ENCODE peak calls at places on chromosomes 4 and X, in seven cellular contexts. R, K, A, Y, T, V and D are unnamed samples.

GRCh38 chr4:176885224-176885623 is 92.5 kb upstream of the VEGFC start:
- DNase-seq in T (no peak), Y (no peak), K (no peak), A (no peak), R (no peak), V (no peak), D (no peak)

GRCh38 chr4:4308800-4309441 is 18.9 kb downstream of the ZBTB49 start:
- DNase-seq in Y (no peak), R (no peak), K (no peak), V (no peak), T (no peak), A (no peak), D (no peak)

GRCh38 chr4:12446237-12446636 is 1017.5 kb upstream of the HS3ST1 start:
- DNase-seq in V (no peak), Y (no peak), A (no peak), T (no peak), R (peak; percentile 12), K (no peak), D (no peak)

GRCh38 chrX:69280956-69281355 is 115.7 kb upstream of the PJA1 start:
- DNase-seq in R (no peak), Y (no peak), A (no peak), V (no peak), T (no peak), K (no peak), D (no peak)

GRCh38 chr4:56699537-56699936 is 18.4 kb upstream of the HOPX start:
- DNase-seq in T (no peak), A (no peak), Y (no peak), V (no peak), R (no peak), K (no peak), D (no peak)

GRCh38 chr4:139126898-139127297 is 50.1 kb downstream of the ELF2 start:
- DNase-seq in T (no peak), R (no peak), K (no peak), A (no peak), V (no peak), Y (no peak), D (no peak)

GRCh38 chr4:55358668-55359067 is 12.6 kb downstream of the SRD5A3 start:
- DNase-seq in T (no peak), K (no peak), Y (peak; percentile 5), A (peak; percentile 50), R (no peak), V (no peak), D (no peak)

GRCh38 chrX:67780694-67781109 is 236.9 kb downstream of the AR start:
- DNase-seq in R (no peak), T (no peak), Y (no peak), A (no peak), V (no peak), K (no peak), D (peak; percentile 33)

GRCh38 chrX:24515447-24515846 is 50.4 kb downstream of the PDK3 start:
- DNase-seq in Y (no peak), R (no peak), V (no peak), K (no peak), A (no peak), T (no peak), D (peak; percentile 8)

GRCh38 chr4:76016383-76016782 is 6.9 kb downstream of the CXCL10 start:
- DNase-seq in K (no peak), T (no peak), V (no peak), A (no peak), Y (peak; percentile 37), R (no peak), D (peak; percentile 16)

GRCh38 chrX:55488559-55489314 is 911 bp downstream of the USP51 start:
- DNase-seq in R (peak; percentile 83), Y (peak; percentile 8), T (peak; percentile 72), K (peak; percentile 67), V (no peak), A (no peak), D (peak; percentile 33)

GRCh38 chrX:55490974-55491373 is 1.3 kb upstream of the USP51 start:
- DNase-seq in T (no peak), Y (no peak), R (no peak), A (no peak), V (no peak), K (no peak), D (no peak)

GRCh38 chrX:55488268-55488558 is 1.4 kb downstream of the USP51 start:
- DNase-seq in K (no peak), Y (no peak), R (no peak), V (no peak), A (no peak), T (no peak), D (no peak)

GRCh38 chrX:55490121-55490520 is 473 bp upstream of the USP51 start:
- DNase-seq in R (no peak), V (no peak), T (no peak), K (no peak), Y (no peak), A (no peak), D (no peak)

DNA sequence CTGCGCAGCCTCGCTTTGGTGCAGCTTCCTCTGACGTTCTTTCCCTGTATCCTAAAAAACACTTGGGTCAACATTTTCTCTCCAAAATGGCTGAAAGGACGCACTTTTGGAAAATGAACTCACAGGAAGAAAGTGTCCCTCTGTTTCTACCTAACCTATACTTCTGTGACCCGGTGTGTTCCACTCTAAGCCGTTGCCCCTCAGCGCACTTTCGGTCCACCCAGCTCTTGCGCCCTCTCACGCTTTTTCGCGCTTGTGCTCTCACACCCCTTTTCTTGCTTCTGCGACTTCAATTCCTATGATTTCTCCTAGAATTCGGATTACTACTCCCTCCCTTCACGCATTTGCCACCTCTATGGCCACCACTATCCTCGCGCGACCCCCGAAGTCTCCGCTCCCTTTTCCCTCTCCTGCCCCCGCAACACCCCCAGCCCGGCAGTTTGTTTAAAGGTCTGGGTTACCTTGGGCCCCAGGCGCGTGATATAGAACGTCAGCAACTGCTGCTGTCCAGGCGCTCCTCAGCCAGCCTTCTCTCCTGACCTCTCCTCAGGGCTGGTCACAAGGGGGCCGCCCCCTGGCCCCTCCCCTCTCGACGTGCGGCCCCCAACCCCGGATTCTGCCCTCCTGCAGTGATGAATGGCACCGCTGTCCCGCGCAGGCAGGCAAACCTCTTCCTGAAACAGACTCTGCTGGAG is at the start of gene USP51:
- DNase-seq in R (peak; percentile 60), A (no peak), V (no peak), K (peak; percentile 57), Y (peak; percentile 16), T (peak; percentile 28), D (peak; percentile 15)
- TF ChIP-seq JUND in R (no peak), A (no peak), V (no peak), K (no peak), Y (no peak), T (no peak), D (no peak)

GRCh38 chrX:15206306-15206705 is 63.6 kb downstream of the ASB9 start:
- DNase-seq in T (no peak), V (no peak), K (no peak), Y (no peak), R (no peak), A (no peak), D (no peak)

GRCh38 chrX:15207384-15207783 is 62.5 kb downstream of the ASB9 start:
- DNase-seq in K (no peak), T (no peak), A (no peak), Y (no peak), V (no peak), R (no peak), D (no peak)

GRCh38 chrX:15203694-15204093 is 66.2 kb downstream of the ASB9 start:
- DNase-seq in R (no peak), V (no peak), A (no peak), K (no peak), Y (no peak), T (no peak), D (no peak)

GRCh38 chrX:15202458-15203177 is 67.3 kb downstream of the ASB9 start:
- DNase-seq in V (no peak), A (no peak), K (no peak), R (no peak), Y (peak; percentile 15), T (no peak), D (no peak)

GRCh38 chrX:15204130-15204751 is 65.6 kb downstream of the ASB9 start:
- DNase-seq in Y (peak; percentile 33), V (no peak), K (no peak), A (no peak), T (no peak), R (no peak), D (no peak)
- TF ChIP-seq JUND in Y (no peak), V (no peak), K (no peak), A (no peak), T (no peak), R (no peak), D (no peak)

DNA sequence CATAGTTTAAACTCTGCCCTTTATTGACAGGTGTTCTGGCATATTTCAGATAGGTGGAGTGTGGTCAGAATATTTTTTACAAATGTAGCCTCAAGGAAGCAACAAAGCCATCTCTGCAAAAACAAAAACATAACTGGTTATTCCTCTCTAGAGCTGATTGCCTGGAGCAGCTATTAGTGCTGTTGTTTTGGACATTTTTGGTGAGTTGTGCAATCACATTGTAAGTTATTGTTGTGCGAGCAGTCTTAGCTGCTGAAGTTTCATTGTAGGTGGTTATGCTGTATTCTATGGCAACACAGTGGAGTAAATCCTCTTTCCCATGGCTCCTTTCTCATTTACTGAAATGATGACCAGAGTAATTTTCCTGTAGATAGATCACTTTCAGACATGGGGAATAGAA is 1413.0 kb downstream of the PCDH7 start:
- DNase-seq in K (no peak), T (no peak), Y (no peak), A (no peak), V (no peak), R (no peak), D (peak; percentile 4)
- TF ChIP-seq JUND in K (no peak), T (no peak), Y (no peak), A (no peak), V (no peak), R (no peak), D (no peak)

GRCh38 chr4:38298868-38299713 is 338.9 kb downstream of the PTTG2 start:
- DNase-seq in A (no peak), K (no peak), Y (no peak), T (no peak), V (no peak), R (no peak), D (no peak)
- TF ChIP-seq JUND in A (no peak), K (no peak), Y (no peak), T (no peak), V (no peak), R (no peak), D (no peak)

GRCh38 chr4:84634961-84635360 is 52.0 kb downstream of the CDS1 start:
- DNase-seq in A (no peak), Y (no peak), V (no peak), T (no peak), K (no peak), R (no peak), D (no peak)

GRCh38 chr4:84644087-84644486 is 61.2 kb downstream of the CDS1 start:
- DNase-seq in A (no peak), V (no peak), T (no peak), R (no peak), K (no peak), Y (no peak), D (no peak)

GRCh38 chr4:84638092-84638491 is 55.2 kb downstream of the CDS1 start:
- DNase-seq in T (no peak), A (no peak), V (peak; percentile 44), R (no peak), Y (no peak), K (no peak), D (no peak)

GRCh38 chr4:84639143-84639542 is 56.2 kb downstream of the CDS1 start:
- DNase-seq in A (no peak), K (no peak), R (no peak), V (no peak), T (no peak), Y (no peak), D (no peak)
- TF ChIP-seq JUND in A (no peak), K (no peak), R (no peak), V (no peak), T (no peak), Y (no peak), D (no peak)